ENCODE peak calls at places on chromosomes 13 and 19, in six cellular contexts. N is HepG2, B is neural progenitor cell, I is endothelial cell of umbilical vein, Y is PC-9, V is fibroblast of lung. G is an unnamed sample.
A peak's percentile ranks its signal among the peaks of the same experiment; 100 is the strongest.

GRCh38 chr19:30228726-30229523 is 143.3 kb upstream of the ZNF536 start:
- DNase-seq in I (no peak), V (no peak), N (no peak), Y (no peak), B (peak; percentile 65), G (peak; percentile 28)

GRCh38 chr13:40317980-40318327 is 348.5 kb downstream of the FOXO1 start:
- DNase-seq in Y (no peak), B (no peak), I (no peak), V (no peak), N (no peak), G (no peak)

GRCh38 chr13:73449258-73449657 is 390.5 kb downstream of the KLF5 start:
- DNase-seq in B (no peak), V (peak; percentile 58), I (no peak), N (no peak), Y (no peak), G (no peak)

GRCh38 chr13:106122234-106122633 is 413.2 kb downstream of the EFNB2 start:
- DNase-seq in B (no peak), V (no peak), N (no peak), I (no peak), Y (no peak), G (no peak)

GRCh38 chr19:12801466-12802266 is at the start of the genes PRDX2 and THSD8:
- DNase-seq in V (peak; percentile 71), B (peak; percentile 93), Y (peak; percentile 81), I (peak; percentile 75), N (peak; percentile 53), G (peak; percentile 92)

GRCh38 chr19:43784981-43785808 is 4.4 kb upstream of the KCNN4 start:
- DNase-seq in B (peak; percentile 86), V (peak; percentile 60), N (peak; percentile 60), Y (peak; percentile 86), I (peak; percentile 73), G (peak; percentile 82)

GRCh38 chr13:70054572-70054971 is 53.1 kb upstream of the ATXN8OS start:
- DNase-seq in B (no peak), I (no peak), N (no peak), V (no peak), Y (no peak), G (no peak)

GRCh38 chr13:36998624-36999041 is 507 bp downstream of the ALG5 start:
- DNase-seq in V (peak; percentile 7), I (no peak), B (peak; percentile 47), Y (peak; percentile 6), N (no peak), G (peak; percentile 35)

GRCh38 chr13:65417953-65418352 is 1812.2 kb downstream of the PCDH9 start:
- DNase-seq in B (no peak), I (no peak), Y (no peak), N (no peak), V (peak; percentile 0), G (no peak)

GRCh38 chr13:95955255-95955654 is 97.9 kb downstream of the UGGT2 start:
- DNase-seq in B (no peak), V (no peak), N (no peak), I (no peak), Y (no peak), G (no peak)

GRCh38 chr13:60267498-60268202 is 103.9 kb upstream of the DIAPH3 start:
- DNase-seq in N (no peak), V (peak; percentile 14), B (peak; percentile 40), I (peak; percentile 2), Y (peak; percentile 3), G (peak; percentile 53)

GRCh38 chr19:4068058-4068966 is 1.6 kb upstream of the ZBTB7A start:
- DNase-seq in B (no peak), I (no peak), Y (no peak), V (no peak), N (no peak), G (peak; percentile 59)

GRCh38 chr13:114012921-114013320 is 39.0 kb upstream of the C13orf46 start:
- DNase-seq in Y (no peak), B (no peak), N (no peak), V (no peak), I (no peak), G (no peak)

GRCh38 chr13:73702419-73703071 is 431.7 kb downstream of the KLF12 start:
- DNase-seq in V (peak; percentile 20), B (no peak), N (no peak), Y (peak; percentile 23), I (no peak), G (peak; percentile 22)

GRCh38 chr13:76222511-76222910 is 586.4 kb downstream of the LMO7 start:
- DNase-seq in V (peak; percentile 39), I (no peak), Y (no peak), N (no peak), B (no peak), G (no peak)

GRCh38 chr13:22428188-22428828 is 752.5 kb upstream of the SGCG start:
- DNase-seq in N (no peak), I (no peak), V (peak; percentile 3), Y (no peak), B (no peak), G (peak; percentile 64)

GRCh38 chr19:11375143-11375948 is 880 bp downstream of the SWSAP1 start:
- DNase-seq in Y (peak; percentile 53), B (peak; percentile 59), I (peak; percentile 67), N (peak; percentile 31), V (no peak), G (peak; percentile 67)

GRCh38 chr13:67238277-67238859 is 8.2 kb upstream of the PCDH9 start:
- DNase-seq in I (peak; percentile 48), B (no peak), V (peak; percentile 16), N (peak; percentile 16), Y (no peak), G (peak; percentile 37)

GRCh38 chr19:15532779-15533521 is 24.6 kb downstream of the CYP4F22 start:
- DNase-seq in I (no peak), B (no peak), V (no peak), Y (peak; percentile 21), N (no peak), G (no peak)

GRCh38 chr13:110523838-110524237 is 37.7 kb downstream of the RAB20 start:
- DNase-seq in Y (no peak), B (no peak), V (no peak), N (no peak), I (no peak), G (no peak)

GRCh38 chr19:49656456-49657109 is 9.1 kb downstream of the IRF3 start:
- DNase-seq in Y (no peak), V (no peak), B (no peak), I (no peak), N (no peak), G (no peak)

GRCh38 chr13:108525867-108526266 is 103.5 kb upstream of the MYO16 start:
- DNase-seq in B (no peak), V (no peak), Y (no peak), I (no peak), N (no peak), G (no peak)

GRCh38 chr19:18832331-18833140 is 777 bp downstream of the UPF1 start:
- DNase-seq in I (peak; percentile 40), B (peak; percentile 65), V (no peak), N (peak; percentile 46), Y (peak; percentile 29), G (peak; percentile 55)

GRCh38 chr19:23222998-23223652 is 27.1 kb downstream of the ZNF724 start:
- DNase-seq in I (no peak), V (no peak), Y (no peak), N (peak; percentile 0), B (no peak), G (no peak)

GRCh38 chr13:43326100-43326499 is 302.7 kb downstream of the DNAJC15 start:
- DNase-seq in I (no peak), N (no peak), B (no peak), V (no peak), Y (no peak), G (no peak)

GRCh38 chr19:2033825-2034159 is 17.3 kb downstream of the MKNK2 start:
- DNase-seq in I (no peak), V (no peak), Y (no peak), N (no peak), B (no peak), G (no peak)

GRCh38 chr19:42316223-42317211 is 3.4 kb downstream of the TMEM145 start:
- DNase-seq in B (no peak), V (no peak), I (no peak), N (peak; percentile 46), Y (peak; percentile 59), G (no peak)

GRCh38 chr19:16594131-16594586 is 21.9 kb upstream of the SLC35E1 start:
- DNase-seq in V (no peak), I (no peak), Y (no peak), B (no peak), N (no peak), G (no peak)

GRCh38 chr19:47239152-47239551 is 8.2 kb upstream of the BBC3 start:
- DNase-seq in I (no peak), Y (no peak), V (peak; percentile 20), N (no peak), B (no peak), G (no peak)
- H3K4me3 ChIP-seq in I (no peak overlapping the region), Y (no peak overlapping the region), V (no peak overlapping the region), N (no peak overlapping the region), B (peak overlapping the region; percentile 55), G (no peak overlapping the region)

GRCh38 chr13:99984463-99985242 is 3.1 kb downstream of the ZIC2 start:
- DNase-seq in Y (no peak), N (no peak), I (no peak), B (peak; percentile 65), V (no peak), G (peak; percentile 14)
- TF ChIP-seq EZH2 in Y (no peak), N (no peak), I (peak; percentile 100), B (no peak), V (peak; percentile 100), G (peak; percentile 100)

GRCh38 chr13:41563501-41564001 is 106.2 kb downstream of the RGCC start:
- DNase-seq in Y (no peak), N (peak; percentile 57), V (peak; percentile 91), I (peak; percentile 82), B (no peak), G (no peak)
- H3K27ac ChIP-seq in Y (no peak overlapping the region), N (peak overlapping the region; percentile 43), V (no peak overlapping the region), I (peak overlapping the region; percentile 64), B (no peak overlapping the region), G (no peak overlapping the region)

DNA sequence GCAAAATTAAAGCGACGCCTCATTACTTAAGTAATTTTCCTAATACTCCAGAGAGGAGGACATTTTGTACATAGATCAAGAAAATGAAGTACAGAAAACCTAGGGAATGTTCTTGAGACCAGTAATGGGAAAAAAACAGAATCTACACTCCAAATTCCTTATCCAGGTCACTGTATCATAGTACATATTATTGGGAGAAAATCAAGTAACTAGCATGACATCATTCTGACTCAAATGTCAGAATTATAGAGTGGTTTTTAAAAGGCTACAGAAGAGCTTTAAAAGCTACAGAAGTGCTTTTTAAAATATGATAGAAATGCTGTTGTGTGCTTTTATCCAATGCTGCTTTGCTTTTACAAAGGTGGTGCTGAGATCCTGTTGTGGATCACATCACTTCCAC is 86.3 kb upstream of the SLC15A1 start:
- DNase-seq in V (peak; percentile 69), B (no peak), N (no peak), Y (no peak), I (no peak), G (no peak)
- H3K4me3 ChIP-seq in V (no peak overlapping the region), B (no peak overlapping the region), N (no peak overlapping the region), Y (no peak overlapping the region), I (no peak overlapping the region), G (no peak overlapping the region)

DNA sequence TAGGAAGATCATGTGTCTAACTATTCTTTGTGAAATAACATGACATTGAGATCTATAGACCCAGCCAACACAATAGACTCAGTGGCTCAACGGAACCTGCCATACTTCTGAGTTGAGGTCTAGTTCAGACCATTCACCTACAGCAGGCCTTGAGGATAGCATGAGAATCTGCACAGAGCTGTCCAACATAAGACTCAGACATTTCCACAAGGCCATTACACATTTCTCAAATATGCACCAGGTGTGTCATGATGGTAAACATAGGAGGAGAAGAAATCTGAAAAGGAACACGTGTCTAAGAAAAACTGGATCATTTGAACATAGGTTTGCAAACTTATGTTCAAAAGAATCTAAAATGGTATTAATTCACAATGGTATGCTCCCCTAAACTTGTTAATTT is 421.4 kb downstream of the SLITRK6 start:
- DNase-seq in Y (no peak), B (no peak), V (peak; percentile 1), I (no peak), N (no peak), G (no peak)
- TF ChIP-seq EZH2 in Y (no peak), B (no peak), V (no peak), I (no peak), N (no peak), G (no peak)

GRCh38 chr19:38717051-38717450 is 27.2 kb downstream of the CAPN12 start:
- DNase-seq in N (no peak), V (no peak), Y (no peak), I (no peak), B (no peak), G (no peak)
- H3K27ac ChIP-seq in N (no peak overlapping the region), V (no peak overlapping the region), Y (no peak overlapping the region), I (no peak overlapping the region), B (no peak overlapping the region), G (no peak overlapping the region)

G was measured in hepatocyte.